ENCODE peak calls at places on chromosomes 7 and 10, in eight cellular contexts. One of them, this sample, is unnamed.
A peak's percentile ranks its signal among the peaks of the same experiment; 100 is the strongest.

GRCh38 chr10:91745086-91745831 is 53.0 kb upstream of the TNKS2 start:
- DNase-seq in sigmoid colon: no peak
- DNase-seq in endothelial cell of umbilical vein: no peak
- DNase-seq in suprapubic skin: no peak
- DNase-seq in HCT116: peak; percentile 67
- DNase-seq in HepG2: peak; percentile 50
- DNase-seq in esophagus muscularis mucosa: no peak
- DNase-seq in breast epithelium: peak; percentile 37
- DNase-seq in this sample: peak; percentile 30

GRCh38 chr7:129950191-129950940 is 2.4 kb downstream of the UBE2H start:
- DNase-seq in breast epithelium: no peak
- DNase-seq in suprapubic skin: no peak
- DNase-seq in HCT116: no peak
- DNase-seq in sigmoid colon: peak; percentile 54
- DNase-seq in endothelial cell of umbilical vein: peak; percentile 52
- DNase-seq in HepG2: no peak
- DNase-seq in esophagus muscularis mucosa: no peak
- DNase-seq in this sample: no peak

GRCh38 chr10:47334627-47335026 is 12.4 kb downstream of the GDF2 start:
- DNase-seq in sigmoid colon: peak; percentile 20
- DNase-seq in HepG2: no peak
- DNase-seq in esophagus muscularis mucosa: no peak
- DNase-seq in suprapubic skin: peak; percentile 37
- DNase-seq in endothelial cell of umbilical vein: no peak
- DNase-seq in breast epithelium: no peak
- DNase-seq in HCT116: no peak
- DNase-seq in this sample: no peak

GRCh38 chr7:154696556-154696955 is 306.4 kb downstream of the PAXIP1 start:
- DNase-seq in endothelial cell of umbilical vein: no peak
- DNase-seq in HepG2: no peak
- DNase-seq in esophagus muscularis mucosa: no peak
- DNase-seq in breast epithelium: no peak
- DNase-seq in suprapubic skin: no peak
- DNase-seq in sigmoid colon: no peak
- DNase-seq in HCT116: no peak
- DNase-seq in this sample: no peak

GRCh38 chr10:35206274-35206673 is 79.6 kb downstream of the CREM start:
- DNase-seq in suprapubic skin: no peak
- DNase-seq in HCT116: no peak
- DNase-seq in HepG2: no peak
- DNase-seq in endothelial cell of umbilical vein: no peak
- DNase-seq in breast epithelium: no peak
- DNase-seq in sigmoid colon: no peak
- DNase-seq in esophagus muscularis mucosa: no peak
- DNase-seq in this sample: no peak

GRCh38 chr7:102029616-102030015 is 212.2 kb downstream of the CUX1 start:
- DNase-seq in HCT116: no peak
- DNase-seq in sigmoid colon: no peak
- DNase-seq in suprapubic skin: no peak
- DNase-seq in endothelial cell of umbilical vein: no peak
- DNase-seq in esophagus muscularis mucosa: no peak
- DNase-seq in HepG2: no peak
- DNase-seq in breast epithelium: no peak
- DNase-seq in this sample: no peak

GRCh38 chr10:10794776-10795175 is 222.9 kb upstream of the CELF2 start:
- DNase-seq in breast epithelium: no peak
- DNase-seq in suprapubic skin: no peak
- DNase-seq in HCT116: no peak
- DNase-seq in esophagus muscularis mucosa: no peak
- DNase-seq in HepG2: no peak
- DNase-seq in endothelial cell of umbilical vein: no peak
- DNase-seq in sigmoid colon: no peak
- DNase-seq in this sample: no peak

GRCh38 chr7:128202287-128202957 is 38.7 kb upstream of the LEP start:
- DNase-seq in HCT116: no peak
- DNase-seq in suprapubic skin: peak; percentile 47
- DNase-seq in breast epithelium: no peak
- DNase-seq in sigmoid colon: no peak
- DNase-seq in HepG2: no peak
- DNase-seq in esophagus muscularis mucosa: no peak
- DNase-seq in endothelial cell of umbilical vein: no peak
- DNase-seq in this sample: no peak

GRCh38 chr7:142299226-142299625 is 41.4 kb upstream of the PRSS58 start:
- DNase-seq in endothelial cell of umbilical vein: no peak
- DNase-seq in HepG2: no peak
- DNase-seq in sigmoid colon: no peak
- DNase-seq in suprapubic skin: no peak
- DNase-seq in esophagus muscularis mucosa: no peak
- DNase-seq in breast epithelium: no peak
- DNase-seq in HCT116: no peak
- DNase-seq in this sample: no peak

GRCh38 chr10:114027951-114028350 is 15.7 kb upstream of the ADRB1 start:
- DNase-seq in HCT116: no peak
- DNase-seq in breast epithelium: no peak
- DNase-seq in HepG2: no peak
- DNase-seq in suprapubic skin: no peak
- DNase-seq in esophagus muscularis mucosa: no peak
- DNase-seq in sigmoid colon: no peak
- DNase-seq in endothelial cell of umbilical vein: no peak
- DNase-seq in this sample: no peak

GRCh38 chr10:33459597-33459996 is 125.1 kb upstream of the NRP1 start:
- DNase-seq in suprapubic skin: no peak
- DNase-seq in HCT116: no peak
- DNase-seq in endothelial cell of umbilical vein: no peak
- DNase-seq in esophagus muscularis mucosa: no peak
- DNase-seq in breast epithelium: peak; percentile 35
- DNase-seq in sigmoid colon: no peak
- DNase-seq in HepG2: peak; percentile 6
- DNase-seq in this sample: no peak

GRCh38 chr10:7458554-7458953 is 47.7 kb upstream of the SFMBT2 start:
- DNase-seq in endothelial cell of umbilical vein: no peak
- DNase-seq in sigmoid colon: no peak
- DNase-seq in esophagus muscularis mucosa: no peak
- DNase-seq in breast epithelium: no peak
- DNase-seq in HCT116: no peak
- DNase-seq in HepG2: no peak
- DNase-seq in suprapubic skin: no peak
- DNase-seq in this sample: no peak

DNA sequence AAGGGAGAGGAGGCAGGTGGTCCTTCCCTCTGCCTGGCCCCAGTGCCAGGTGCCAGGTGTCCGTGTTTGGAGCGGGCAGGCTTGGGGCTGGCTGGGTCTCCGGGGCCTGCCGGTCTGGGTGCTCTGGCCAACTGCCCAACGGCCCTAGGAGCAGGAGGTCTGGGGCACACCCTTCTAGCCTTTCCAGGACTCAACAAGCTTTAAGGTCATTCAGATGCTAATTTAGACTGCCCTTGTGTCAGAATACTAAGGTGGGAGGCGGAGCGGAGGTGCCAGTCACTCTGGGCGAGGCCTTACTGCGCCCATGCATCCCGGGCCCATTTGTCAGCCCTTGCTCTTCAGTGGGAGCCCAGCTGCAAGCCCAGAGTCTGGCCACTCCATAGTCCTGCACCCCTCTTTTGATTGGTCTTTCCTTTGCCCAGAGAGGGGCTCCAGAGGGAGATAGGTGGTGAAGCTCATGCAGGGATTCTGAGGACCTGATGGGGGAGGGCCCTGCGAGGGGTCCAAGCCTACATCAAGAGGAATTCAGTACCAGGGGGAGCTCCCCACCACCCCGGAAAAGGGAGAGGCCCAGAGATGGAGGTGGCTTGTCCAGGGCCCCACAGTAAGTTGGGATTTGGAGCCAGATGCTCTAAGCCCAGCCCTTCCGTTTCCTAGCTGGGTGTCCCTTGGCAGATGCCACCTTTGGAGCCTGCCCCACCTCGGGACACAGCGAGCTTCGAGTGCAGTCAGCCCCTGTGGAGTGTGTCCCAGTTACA is 1.3 kb downstream of the PGAM2 start:
- DNase-seq in breast epithelium: no peak
- DNase-seq in endothelial cell of umbilical vein: no peak
- DNase-seq in sigmoid colon: peak; percentile 62
- DNase-seq in suprapubic skin: peak; percentile 77
- DNase-seq in esophagus muscularis mucosa: no peak
- DNase-seq in HepG2: no peak
- DNase-seq in HCT116: no peak
- DNase-seq in this sample: no peak
- TF ChIP-seq POLR2AphosphoS5 in breast epithelium: no peak
- TF ChIP-seq POLR2AphosphoS5 in endothelial cell of umbilical vein: no peak
- TF ChIP-seq POLR2AphosphoS5 in sigmoid colon: no peak
- TF ChIP-seq POLR2AphosphoS5 in suprapubic skin: no peak
- TF ChIP-seq POLR2AphosphoS5 in esophagus muscularis mucosa: no peak
- TF ChIP-seq POLR2AphosphoS5 in HepG2: peak; percentile 1
- TF ChIP-seq POLR2AphosphoS5 in HCT116: peak; percentile 2
- TF ChIP-seq POLR2AphosphoS5 in this sample: peak; percentile 70

DNA sequence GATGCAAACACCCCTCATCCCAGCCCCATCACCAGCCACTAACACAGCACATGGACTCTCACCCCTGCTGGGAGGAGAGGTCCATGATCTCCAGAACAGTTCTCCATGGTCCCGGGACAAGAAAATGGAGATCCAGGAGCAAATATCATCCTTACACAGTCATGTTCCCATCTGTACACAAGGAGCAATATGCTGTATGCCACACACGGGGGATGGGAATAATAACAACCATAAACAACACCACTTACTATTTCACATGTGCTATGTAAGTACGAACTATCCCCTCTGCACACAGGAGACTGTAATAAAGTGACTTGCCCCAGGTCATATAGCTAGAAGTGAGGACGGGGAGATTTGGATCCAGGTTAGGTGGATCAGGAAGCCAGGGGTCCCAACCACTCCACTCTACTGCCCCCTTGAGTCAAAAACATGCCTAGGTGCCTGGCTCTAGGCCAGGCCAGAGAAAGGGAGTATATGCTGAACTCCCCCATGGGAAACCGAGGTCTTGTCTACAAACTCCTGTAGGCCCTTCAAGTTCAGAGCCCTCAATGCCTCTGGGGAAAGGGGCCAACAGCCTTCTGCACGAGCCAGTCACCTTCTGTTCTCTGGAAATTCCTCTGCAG is 34.1 kb downstream of the LRRC20 start:
- DNase-seq in HCT116: no peak
- DNase-seq in esophagus muscularis mucosa: no peak
- DNase-seq in HepG2: no peak
- DNase-seq in breast epithelium: no peak
- DNase-seq in endothelial cell of umbilical vein: peak; percentile 30
- DNase-seq in sigmoid colon: peak; percentile 44
- DNase-seq in suprapubic skin: no peak
- DNase-seq in this sample: no peak
- TF ChIP-seq CTCF in HCT116: peak; percentile 65
- TF ChIP-seq CTCF in esophagus muscularis mucosa: peak; percentile 19
- TF ChIP-seq CTCF in HepG2: peak; percentile 77
- TF ChIP-seq CTCF in breast epithelium: no peak
- TF ChIP-seq CTCF in endothelial cell of umbilical vein: peak; percentile 42
- TF ChIP-seq CTCF in sigmoid colon: no peak
- TF ChIP-seq CTCF in suprapubic skin: peak; percentile 30
- TF ChIP-seq CTCF in this sample: no peak

DNA sequence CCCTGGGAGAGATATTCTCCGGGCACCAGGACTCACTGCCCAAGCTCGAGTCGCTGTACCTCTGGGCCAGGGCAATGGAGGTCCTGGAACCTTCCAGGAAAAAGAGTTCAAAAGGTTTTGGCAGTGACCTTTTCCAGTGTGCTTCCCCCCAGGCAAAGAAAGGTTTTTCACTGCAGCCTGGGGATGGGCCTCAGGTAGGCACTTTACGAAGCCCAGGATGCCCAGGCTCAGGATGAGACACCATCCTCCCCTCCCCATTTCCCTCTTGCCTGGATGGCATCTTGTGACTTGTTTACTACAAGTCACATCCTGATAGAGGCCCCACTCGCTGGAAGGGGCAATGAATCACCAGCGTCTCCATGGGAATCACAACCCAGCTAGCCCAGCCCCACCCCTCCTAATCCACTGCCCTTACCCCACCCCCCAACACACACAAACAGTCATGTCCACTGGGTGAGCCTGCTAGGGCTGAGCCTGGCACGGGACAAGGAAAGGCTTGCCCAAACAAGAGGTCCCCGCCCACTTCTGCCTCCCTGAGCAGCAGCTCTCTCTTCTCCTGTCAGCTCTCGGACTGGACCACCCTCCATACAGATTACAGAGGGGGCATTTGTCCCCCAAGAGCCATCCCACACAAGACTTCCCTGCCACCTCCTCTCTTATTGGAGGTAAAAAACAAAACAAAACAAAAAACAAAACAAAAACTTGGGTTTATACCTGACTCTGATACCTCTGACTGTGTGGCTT is 93.9 kb upstream of the SMNDC1 start:
- DNase-seq in HCT116: peak; percentile 99
- DNase-seq in sigmoid colon: no peak
- DNase-seq in endothelial cell of umbilical vein: peak; percentile 99
- DNase-seq in esophagus muscularis mucosa: no peak
- DNase-seq in suprapubic skin: no peak
- DNase-seq in HepG2: peak; percentile 68
- DNase-seq in breast epithelium: peak; percentile 71
- DNase-seq in this sample: peak; percentile 99
- H3K27ac ChIP-seq in HCT116: peak overlapping the region; percentile 85
- H3K27ac ChIP-seq in sigmoid colon: no peak overlapping the region
- H3K27ac ChIP-seq in endothelial cell of umbilical vein: peak overlapping the region; percentile 98
- H3K27ac ChIP-seq in esophagus muscularis mucosa: no peak overlapping the region
- H3K27ac ChIP-seq in suprapubic skin: peak overlapping the region; percentile 73
- H3K27ac ChIP-seq in HepG2: no peak overlapping the region
- H3K27ac ChIP-seq in breast epithelium: peak overlapping the region; percentile 70
- H3K27ac ChIP-seq in this sample: peak overlapping the region; percentile 77

GRCh38 chr10:72039377-72039776 is 49.0 kb downstream of the SPOCK2 start:
- DNase-seq in HepG2: no peak
- DNase-seq in suprapubic skin: no peak
- DNase-seq in HCT116: no peak
- DNase-seq in sigmoid colon: no peak
- DNase-seq in breast epithelium: no peak
- DNase-seq in esophagus muscularis mucosa: no peak
- DNase-seq in endothelial cell of umbilical vein: no peak
- DNase-seq in this sample: no peak
- TF ChIP-seq POLR2AphosphoS5 in HepG2: no peak
- TF ChIP-seq POLR2AphosphoS5 in suprapubic skin: no peak
- TF ChIP-seq POLR2AphosphoS5 in HCT116: no peak
- TF ChIP-seq POLR2AphosphoS5 in sigmoid colon: no peak
- TF ChIP-seq POLR2AphosphoS5 in breast epithelium: no peak
- TF ChIP-seq POLR2AphosphoS5 in esophagus muscularis mucosa: no peak
- TF ChIP-seq POLR2AphosphoS5 in endothelial cell of umbilical vein: no peak
- TF ChIP-seq POLR2AphosphoS5 in this sample: no peak

GRCh38 chr10:119403927-119404326 is 138.6 kb downstream of the RGS10 start:
- DNase-seq in HepG2: no peak
- DNase-seq in HCT116: no peak
- DNase-seq in sigmoid colon: no peak
- DNase-seq in esophagus muscularis mucosa: no peak
- DNase-seq in breast epithelium: no peak
- DNase-seq in endothelial cell of umbilical vein: no peak
- DNase-seq in suprapubic skin: no peak
- DNase-seq in this sample: no peak
- TF ChIP-seq CTCF in HepG2: no peak
- TF ChIP-seq CTCF in HCT116: no peak
- TF ChIP-seq CTCF in sigmoid colon: no peak
- TF ChIP-seq CTCF in esophagus muscularis mucosa: no peak
- TF ChIP-seq CTCF in breast epithelium: no peak
- TF ChIP-seq CTCF in endothelial cell of umbilical vein: no peak
- TF ChIP-seq CTCF in suprapubic skin: no peak
- TF ChIP-seq CTCF in this sample: no peak

GRCh38 chr10:108901766-108902365 is 1021.4 kb downstream of the XPNPEP1 start:
- DNase-seq in endothelial cell of umbilical vein: no peak
- DNase-seq in breast epithelium: no peak
- DNase-seq in suprapubic skin: no peak
- DNase-seq in HCT116: no peak
- DNase-seq in HepG2: no peak
- DNase-seq in sigmoid colon: no peak
- DNase-seq in esophagus muscularis mucosa: no peak
- DNase-seq in this sample: no peak
- H3K27ac ChIP-seq in endothelial cell of umbilical vein: no peak overlapping the region
- H3K27ac ChIP-seq in breast epithelium: no peak overlapping the region
- H3K27ac ChIP-seq in suprapubic skin: no peak overlapping the region
- H3K27ac ChIP-seq in HCT116: no peak overlapping the region
- H3K27ac ChIP-seq in HepG2: no peak overlapping the region
- H3K27ac ChIP-seq in sigmoid colon: no peak overlapping the region
- H3K27ac ChIP-seq in esophagus muscularis mucosa: no peak overlapping the region
- H3K27ac ChIP-seq in this sample: no peak overlapping the region

This sample was measured in Panc1.